ENCODE peak calls at places on chromosome 7, in six cellular contexts. One of them, this sample, is unnamed.

GRCh38 chr7:5701085-5701914 is 80.2 kb downstream of the RNF216 start:
- DNase-seq in GM12865: peak
- DNase-seq in choroid plexus epithelial cell: peak
- DNase-seq in BJ: no peak
- DNase-seq in fibroblast of lung: no peak
- DNase-seq in left lung: no peak
- DNase-seq in this sample: no peak

GRCh38 chr7:140176271-140176701 is 497 bp downstream of the KDM7A start:
- DNase-seq in GM12865: no peak
- DNase-seq in choroid plexus epithelial cell: no peak
- DNase-seq in BJ: no peak
- DNase-seq in fibroblast of lung: no peak
- DNase-seq in left lung: no peak
- DNase-seq in this sample: no peak

GRCh38 chr7:116630932-116631449 is 41.0 kb upstream of the MET start:
- DNase-seq in GM12865: peak
- DNase-seq in choroid plexus epithelial cell: peak
- DNase-seq in BJ: peak
- DNase-seq in fibroblast of lung: peak
- DNase-seq in left lung: peak
- DNase-seq in this sample: peak

GRCh38 chr7:130758429-130759056 is 24.5 kb upstream of the KLF14 start:
- DNase-seq in GM12865: peak
- DNase-seq in choroid plexus epithelial cell: peak
- DNase-seq in BJ: peak
- DNase-seq in fibroblast of lung: peak
- DNase-seq in left lung: no peak
- DNase-seq in this sample: peak

GRCh38 chr7:132575987-132576722 is at the start of gene PLXNA4:
- DNase-seq in GM12865: no peak
- DNase-seq in choroid plexus epithelial cell: peak
- DNase-seq in BJ: no peak
- DNase-seq in fibroblast of lung: peak
- DNase-seq in left lung: peak
- DNase-seq in this sample: peak

GRCh38 chr7:80634505-80634904 is 3.9 kb upstream of the CD36 start:
- DNase-seq in GM12865: no peak
- DNase-seq in choroid plexus epithelial cell: peak
- DNase-seq in BJ: peak
- DNase-seq in fibroblast of lung: peak
- DNase-seq in left lung: no peak
- DNase-seq in this sample: peak

GRCh38 chr7:16204953-16205352 is 216.4 kb downstream of the CRPPA start:
- DNase-seq in GM12865: no peak
- DNase-seq in choroid plexus epithelial cell: no peak
- DNase-seq in BJ: no peak
- DNase-seq in fibroblast of lung: no peak
- DNase-seq in left lung: no peak
- DNase-seq in this sample: no peak

GRCh38 chr7:54292171-54292925 is 249.8 kb upstream of the VSTM2A start:
- DNase-seq in GM12865: no peak
- DNase-seq in choroid plexus epithelial cell: no peak
- DNase-seq in BJ: no peak
- DNase-seq in fibroblast of lung: no peak
- DNase-seq in left lung: no peak
- DNase-seq in this sample: no peak

GRCh38 chr7:17339139-17339538 is 40.7 kb downstream of the AHR start:
- DNase-seq in GM12865: no peak
- DNase-seq in choroid plexus epithelial cell: no peak
- DNase-seq in BJ: no peak
- DNase-seq in fibroblast of lung: no peak
- DNase-seq in left lung: no peak
- DNase-seq in this sample: no peak

GRCh38 chr7:130461256-130461655 is 20.4 kb upstream of the CEP41 start:
- DNase-seq in GM12865: no peak
- DNase-seq in choroid plexus epithelial cell: no peak
- DNase-seq in BJ: peak
- DNase-seq in fibroblast of lung: no peak
- DNase-seq in left lung: no peak
- DNase-seq in this sample: peak

GRCh38 chr7:130902755-130903357 is 168.8 kb upstream of the KLF14 start:
- DNase-seq in GM12865: no peak
- DNase-seq in choroid plexus epithelial cell: no peak
- DNase-seq in BJ: no peak
- DNase-seq in fibroblast of lung: no peak
- DNase-seq in left lung: no peak
- DNase-seq in this sample: no peak

GRCh38 chr7:130008941-130009847 is 42.0 kb downstream of the ZC3HC1 start:
- DNase-seq in GM12865: no peak
- DNase-seq in choroid plexus epithelial cell: peak
- DNase-seq in BJ: no peak
- DNase-seq in fibroblast of lung: no peak
- DNase-seq in left lung: peak
- DNase-seq in this sample: peak

GRCh38 chr7:54907981-54908380 is 110.8 kb upstream of the EGFR start:
- DNase-seq in GM12865: no peak
- DNase-seq in choroid plexus epithelial cell: no peak
- DNase-seq in BJ: no peak
- DNase-seq in fibroblast of lung: no peak
- DNase-seq in left lung: no peak
- DNase-seq in this sample: no peak

GRCh38 chr7:154183946-154184345 is 131.7 kb downstream of the DPP6 start:
- DNase-seq in GM12865: no peak
- DNase-seq in choroid plexus epithelial cell: no peak
- DNase-seq in BJ: no peak
- DNase-seq in fibroblast of lung: no peak
- DNase-seq in left lung: no peak
- DNase-seq in this sample: no peak
- H3K4me3 ChIP-seq in GM12865: no peak
- H3K4me3 ChIP-seq in choroid plexus epithelial cell: no peak
- H3K4me3 ChIP-seq in BJ: no peak
- H3K4me3 ChIP-seq in fibroblast of lung: no peak
- H3K4me3 ChIP-seq in left lung: no peak
- H3K4me3 ChIP-seq in this sample: no peak

GRCh38 chr7:101558742-101559325 is 70.3 kb downstream of the MYL10 start:
- DNase-seq in GM12865: no peak
- DNase-seq in choroid plexus epithelial cell: no peak
- DNase-seq in BJ: no peak
- DNase-seq in fibroblast of lung: no peak
- DNase-seq in left lung: no peak
- DNase-seq in this sample: no peak
- TF ChIP-seq CTCF in GM12865: no peak
- TF ChIP-seq CTCF in choroid plexus epithelial cell: no peak
- TF ChIP-seq CTCF in BJ: peak
- TF ChIP-seq CTCF in fibroblast of lung: no peak
- TF ChIP-seq CTCF in left lung: no peak
- TF ChIP-seq CTCF in this sample: no peak

GRCh38 chr7:78769551-78770101 is 683.8 kb downstream of the MAGI2 start:
- DNase-seq in GM12865: peak
- DNase-seq in choroid plexus epithelial cell: peak
- DNase-seq in BJ: no peak
- DNase-seq in fibroblast of lung: peak
- DNase-seq in left lung: no peak
- DNase-seq in this sample: no peak

GRCh38 chr7:78765985-78766729 is 687.3 kb downstream of the MAGI2 start:
- DNase-seq in GM12865: no peak
- DNase-seq in choroid plexus epithelial cell: no peak
- DNase-seq in BJ: no peak
- DNase-seq in fibroblast of lung: no peak
- DNase-seq in left lung: no peak
- DNase-seq in this sample: peak

GRCh38 chr7:78768859-78769258 is 684.6 kb downstream of the MAGI2 start:
- DNase-seq in GM12865: no peak
- DNase-seq in choroid plexus epithelial cell: peak
- DNase-seq in BJ: no peak
- DNase-seq in fibroblast of lung: no peak
- DNase-seq in left lung: no peak
- DNase-seq in this sample: peak

DNA sequence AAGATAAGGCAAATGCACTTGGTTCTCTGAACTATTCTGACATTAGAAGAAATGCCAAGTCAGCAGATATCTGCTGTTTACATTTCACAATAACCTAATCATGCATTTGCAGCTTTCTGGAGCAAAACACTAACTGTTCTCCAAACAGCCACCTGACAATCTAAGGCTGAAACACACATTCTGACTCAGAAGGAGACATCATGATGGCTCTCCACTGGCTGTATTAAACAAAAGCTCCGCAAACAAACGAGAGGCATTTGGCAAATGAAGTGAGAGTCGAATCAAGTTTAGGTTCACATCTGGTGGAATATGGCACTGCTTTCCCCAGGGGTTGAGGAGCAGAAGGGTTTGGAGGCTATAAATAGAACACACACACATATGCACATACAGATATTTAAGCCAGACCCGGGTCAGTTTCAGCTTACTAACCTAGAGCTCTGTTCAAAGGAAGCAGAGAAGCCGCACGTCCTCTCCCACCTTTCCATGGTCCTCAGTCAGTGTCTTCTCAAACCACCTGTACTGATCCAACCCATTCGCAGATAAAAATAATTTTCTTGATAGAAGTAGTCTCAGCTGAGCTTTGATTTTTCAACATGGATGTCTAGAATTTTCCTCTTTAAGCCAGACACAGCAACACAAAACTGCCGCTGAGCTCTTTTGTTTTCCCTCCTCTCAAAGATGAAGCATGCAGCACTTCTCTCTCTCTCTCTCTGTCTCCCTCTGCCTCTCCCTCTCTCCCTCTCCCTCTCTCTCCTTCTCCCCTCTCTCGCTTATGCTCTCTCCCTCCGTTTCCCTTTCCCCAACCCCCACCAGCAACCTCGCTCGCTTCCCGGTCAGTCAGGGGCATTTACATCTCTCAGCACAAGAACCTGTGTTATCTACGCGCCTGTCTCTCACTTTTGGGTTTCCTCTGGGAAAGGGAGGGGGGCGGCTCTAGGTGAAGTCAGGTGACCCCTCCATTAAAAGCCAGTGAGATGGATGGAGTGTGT is 682.8 kb downstream of the MAGI2 start:
- DNase-seq in GM12865: peak
- DNase-seq in choroid plexus epithelial cell: peak
- DNase-seq in BJ: no peak
- DNase-seq in fibroblast of lung: peak
- DNase-seq in left lung: no peak
- DNase-seq in this sample: peak
- H3K4me3 ChIP-seq in GM12865: peak
- H3K4me3 ChIP-seq in choroid plexus epithelial cell: no peak
- H3K4me3 ChIP-seq in BJ: peak
- H3K4me3 ChIP-seq in fibroblast of lung: peak
- H3K4me3 ChIP-seq in left lung: no peak
- H3K4me3 ChIP-seq in this sample: peak

DNA sequence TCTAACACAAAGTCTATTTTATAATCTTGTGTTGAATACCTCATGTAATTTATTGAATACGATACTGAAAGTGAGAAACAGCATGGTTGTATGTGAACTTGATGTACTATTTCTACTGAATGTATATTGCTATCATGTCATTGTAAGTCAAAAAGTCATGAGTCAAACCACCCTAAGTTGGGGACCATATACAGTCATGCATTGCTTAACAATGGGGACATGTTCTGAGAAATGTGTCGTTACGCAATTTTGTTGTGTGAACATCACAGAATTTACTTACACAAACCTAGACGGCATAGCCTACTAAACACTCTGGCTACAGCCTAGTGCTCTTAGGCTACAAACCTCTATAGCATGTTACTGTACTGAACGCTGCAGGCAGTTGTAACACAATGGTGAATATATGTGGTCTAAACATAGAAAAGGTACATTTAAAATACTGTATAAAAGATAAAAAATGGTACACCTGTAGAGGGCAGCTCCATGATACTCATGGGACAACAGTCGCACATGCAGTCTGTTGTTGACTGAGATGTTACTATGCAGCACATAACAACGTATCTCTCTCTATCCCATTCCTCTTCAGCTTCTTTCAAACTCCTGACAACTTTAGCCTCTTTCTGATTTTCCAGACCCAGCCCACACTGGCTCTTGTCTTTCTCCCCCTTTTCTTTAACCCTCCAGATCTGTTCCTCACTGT is 90.0 kb downstream of the SNX10 start:
- DNase-seq in GM12865: no peak
- DNase-seq in choroid plexus epithelial cell: no peak
- DNase-seq in BJ: no peak
- DNase-seq in fibroblast of lung: no peak
- DNase-seq in left lung: no peak
- DNase-seq in this sample: no peak
- TF ChIP-seq CTCF in GM12865: no peak
- TF ChIP-seq CTCF in choroid plexus epithelial cell: no peak
- TF ChIP-seq CTCF in BJ: no peak
- TF ChIP-seq CTCF in fibroblast of lung: no peak
- TF ChIP-seq CTCF in left lung: no peak
- TF ChIP-seq CTCF in this sample: no peak

DNA sequence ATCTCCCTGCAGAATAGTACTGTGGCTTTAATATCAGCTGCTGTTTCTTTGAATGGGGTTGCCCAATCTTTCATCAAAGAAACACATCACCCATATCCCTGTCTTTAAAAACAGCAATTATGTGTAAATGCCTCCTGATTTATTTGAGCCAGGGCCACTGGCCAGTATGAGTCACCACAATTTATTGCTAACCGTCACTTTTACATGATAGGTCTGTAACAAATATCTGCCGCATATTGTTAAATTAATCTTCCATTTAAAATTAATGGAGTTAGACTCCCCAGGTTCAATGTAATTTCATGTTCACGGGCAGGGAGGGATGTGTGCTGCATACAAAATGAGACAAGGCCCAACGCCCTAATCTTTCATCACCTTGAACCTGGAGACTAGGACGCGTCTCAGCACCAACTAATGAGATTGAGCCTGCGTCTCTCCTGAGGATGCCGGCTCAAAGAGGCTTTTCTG is 673.4 kb downstream of the AUTS2 start:
- DNase-seq in GM12865: no peak
- DNase-seq in choroid plexus epithelial cell: no peak
- DNase-seq in BJ: no peak
- DNase-seq in fibroblast of lung: peak
- DNase-seq in left lung: no peak
- DNase-seq in this sample: peak
- H3K4me3 ChIP-seq in GM12865: no peak
- H3K4me3 ChIP-seq in choroid plexus epithelial cell: no peak
- H3K4me3 ChIP-seq in BJ: no peak
- H3K4me3 ChIP-seq in fibroblast of lung: no peak
- H3K4me3 ChIP-seq in left lung: no peak
- H3K4me3 ChIP-seq in this sample: no peak

DNA sequence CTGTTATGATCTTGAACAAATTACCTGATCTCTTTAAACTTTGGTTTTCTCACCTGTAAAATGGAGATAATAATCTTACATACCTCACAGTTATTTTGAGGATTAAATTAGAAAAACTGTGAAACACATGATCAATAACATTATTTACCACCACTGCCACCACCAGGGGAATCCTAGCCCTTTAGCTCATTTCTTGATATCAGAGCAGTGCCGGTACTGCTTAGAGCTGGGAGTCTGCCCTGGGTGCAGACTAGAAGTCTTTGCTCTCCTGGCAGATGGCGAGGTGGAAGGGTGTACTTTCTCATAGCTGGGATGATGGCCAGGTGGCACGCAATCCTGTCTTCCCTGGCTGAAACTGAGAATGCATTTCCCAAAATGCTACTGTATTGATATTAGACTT is 12.7 kb upstream of the EFCAB10 start:
- DNase-seq in GM12865: peak
- DNase-seq in choroid plexus epithelial cell: no peak
- DNase-seq in BJ: no peak
- DNase-seq in fibroblast of lung: no peak
- DNase-seq in left lung: no peak
- DNase-seq in this sample: no peak
- TF ChIP-seq CTCF in GM12865: no peak
- TF ChIP-seq CTCF in choroid plexus epithelial cell: peak
- TF ChIP-seq CTCF in BJ: no peak
- TF ChIP-seq CTCF in fibroblast of lung: peak
- TF ChIP-seq CTCF in left lung: no peak
- TF ChIP-seq CTCF in this sample: no peak

This sample was measured in AG10803.